ENCODE peak calls at places on chromosome 16, in four cellular contexts. One of them, this sample, is unnamed.

GRCh38 chr16:11497851-11498289 is 88.8 kb downstream of the LITAF start:
- DNase-seq in colonic mucosa: no peak
- DNase-seq in neural progenitor cell: peak
- DNase-seq in IMR-90: peak
- DNase-seq in this sample: no peak

GRCh38 chr16:86668136-86668535 is 89.8 kb downstream of the FOXL1 start:
- DNase-seq in IMR-90: peak
- DNase-seq in colonic mucosa: no peak
- DNase-seq in neural progenitor cell: no peak
- DNase-seq in this sample: no peak

GRCh38 chr16:27174007-27174406 is 29.3 kb upstream of the KDM8 start:
- DNase-seq in colonic mucosa: no peak
- DNase-seq in IMR-90: no peak
- DNase-seq in neural progenitor cell: no peak
- DNase-seq in this sample: no peak

GRCh38 chr16:15950167-15950854 is 895 bp downstream of the ABCC1 start:
- DNase-seq in IMR-90: peak
- DNase-seq in colonic mucosa: peak
- DNase-seq in neural progenitor cell: peak
- DNase-seq in this sample: no peak

GRCh38 chr16:57688987-57689771 is 5.4 kb upstream of the DRC7 start:
- DNase-seq in IMR-90: no peak
- DNase-seq in neural progenitor cell: no peak
- DNase-seq in colonic mucosa: no peak
- DNase-seq in this sample: no peak

GRCh38 chr16:72884037-72884436 is 163.9 kb downstream of the ZFHX3 start:
- DNase-seq in colonic mucosa: no peak
- DNase-seq in neural progenitor cell: no peak
- DNase-seq in IMR-90: peak
- DNase-seq in this sample: no peak

GRCh38 chr16:4273858-4274291 is 1.1 kb upstream of the TFAP4 start:
- DNase-seq in neural progenitor cell: peak
- DNase-seq in IMR-90: peak
- DNase-seq in colonic mucosa: peak
- DNase-seq in this sample: peak

GRCh38 chr16:75252946-75253911 is 1.8 kb upstream of the BCAR1 start:
- DNase-seq in neural progenitor cell: peak
- DNase-seq in IMR-90: peak
- DNase-seq in colonic mucosa: no peak
- DNase-seq in this sample: peak

GRCh38 chr16:88387177-88387576 is 4.4 kb downstream of the ZNF469 start:
- DNase-seq in IMR-90: peak
- DNase-seq in colonic mucosa: no peak
- DNase-seq in neural progenitor cell: no peak
- DNase-seq in this sample: peak

GRCh38 chr16:51328708-51329107 is 177.6 kb upstream of the SALL1 start:
- DNase-seq in IMR-90: no peak
- DNase-seq in neural progenitor cell: no peak
- DNase-seq in colonic mucosa: no peak
- DNase-seq in this sample: no peak

GRCh38 chr16:66194866-66195265 is 171.6 kb upstream of the CDH5 start:
- DNase-seq in IMR-90: no peak
- DNase-seq in colonic mucosa: no peak
- DNase-seq in neural progenitor cell: no peak
- DNase-seq in this sample: no peak

GRCh38 chr16:29830774-29831173 is 10.5 kb downstream of the MVP start:
- DNase-seq in IMR-90: no peak
- DNase-seq in neural progenitor cell: no peak
- DNase-seq in colonic mucosa: no peak
- DNase-seq in this sample: no peak

GRCh38 chr16:49890876-49891275 is 35.0 kb upstream of the ZNF423 start:
- DNase-seq in IMR-90: no peak
- DNase-seq in neural progenitor cell: peak
- DNase-seq in colonic mucosa: peak
- DNase-seq in this sample: no peak
- TF ChIP-seq CTCF in IMR-90: no peak
- TF ChIP-seq CTCF in neural progenitor cell: peak
- TF ChIP-seq CTCF in colonic mucosa: peak
- TF ChIP-seq CTCF in this sample: no peak

DNA sequence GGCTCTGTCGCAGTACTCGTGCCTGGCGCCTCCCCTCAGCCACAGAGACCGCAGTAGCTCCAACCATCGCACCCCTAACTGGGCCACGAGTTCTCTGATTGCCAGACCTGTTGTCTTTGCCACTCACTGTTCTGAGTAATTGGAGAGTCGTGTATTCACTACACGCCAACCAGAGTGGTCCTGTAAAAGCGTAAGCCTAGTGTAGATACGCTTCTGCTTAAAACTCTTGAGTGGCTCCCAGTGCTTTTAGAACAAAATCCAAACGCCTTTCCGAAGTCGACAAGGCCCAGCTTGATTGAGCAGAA is 449 bp downstream of the PRMT7 start:
- DNase-seq in colonic mucosa: no peak
- DNase-seq in IMR-90: peak
- DNase-seq in neural progenitor cell: no peak
- DNase-seq in this sample: no peak
- H3K9ac ChIP-seq in colonic mucosa: peak
- H3K9ac ChIP-seq in IMR-90: peak
- H3K9ac ChIP-seq in neural progenitor cell: peak
- H3K9ac ChIP-seq in this sample: peak

GRCh38 chr16:352547-353403 is at the start of gene AXIN1:
- DNase-seq in neural progenitor cell: peak
- DNase-seq in colonic mucosa: peak
- DNase-seq in IMR-90: peak
- DNase-seq in this sample: peak
- TF ChIP-seq CTCF in neural progenitor cell: peak
- TF ChIP-seq CTCF in colonic mucosa: no peak
- TF ChIP-seq CTCF in IMR-90: peak
- TF ChIP-seq CTCF in this sample: peak

DNA sequence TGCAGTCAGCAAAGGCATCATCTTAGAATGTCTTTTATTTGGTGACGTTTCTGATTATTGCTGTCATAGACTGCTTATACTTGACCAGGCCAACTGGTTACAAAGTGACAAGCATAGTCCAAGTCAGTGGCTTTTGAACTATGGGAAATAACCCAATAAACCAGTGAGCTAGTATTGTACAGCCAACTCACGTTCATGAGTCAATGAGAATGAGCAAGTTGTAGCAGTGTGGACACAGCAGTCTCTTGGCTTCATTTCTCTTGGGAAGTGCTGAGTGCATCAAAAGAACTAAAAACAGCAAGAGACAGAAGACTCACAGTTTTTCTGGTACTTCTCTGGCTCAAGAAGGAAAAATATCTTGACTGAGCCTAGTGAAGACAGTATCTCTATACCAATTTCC is 36.9 kb upstream of the CRISPLD2 start:
- DNase-seq in IMR-90: no peak
- DNase-seq in neural progenitor cell: no peak
- DNase-seq in colonic mucosa: no peak
- DNase-seq in this sample: no peak
- H3K9ac ChIP-seq in IMR-90: no peak
- H3K9ac ChIP-seq in neural progenitor cell: no peak
- H3K9ac ChIP-seq in colonic mucosa: no peak
- H3K9ac ChIP-seq in this sample: no peak

GRCh38 chr16:35298460-35299243 is 1839.2 kb downstream of the TP53TG3F start:
- DNase-seq in colonic mucosa: no peak
- DNase-seq in IMR-90: no peak
- DNase-seq in neural progenitor cell: no peak
- DNase-seq in this sample: no peak

GRCh38 chr16:35305476-35305875 is 1846.1 kb downstream of the TP53TG3F start:
- DNase-seq in colonic mucosa: no peak
- DNase-seq in IMR-90: no peak
- DNase-seq in neural progenitor cell: no peak
- DNase-seq in this sample: no peak

GRCh38 chr16:35306915-35307314 is 1847.5 kb downstream of the TP53TG3F start:
- DNase-seq in colonic mucosa: no peak
- DNase-seq in IMR-90: no peak
- DNase-seq in neural progenitor cell: no peak
- DNase-seq in this sample: no peak

GRCh38 chr16:35296962-35297653 is 1837.7 kb downstream of the TP53TG3F start:
- DNase-seq in neural progenitor cell: no peak
- DNase-seq in colonic mucosa: no peak
- DNase-seq in IMR-90: no peak
- DNase-seq in this sample: no peak

GRCh38 chr16:35302859-35303258 is 1843.4 kb downstream of the TP53TG3F start:
- DNase-seq in IMR-90: no peak
- DNase-seq in colonic mucosa: no peak
- DNase-seq in neural progenitor cell: no peak
- DNase-seq in this sample: no peak
- TF ChIP-seq CTCF in IMR-90: no peak
- TF ChIP-seq CTCF in colonic mucosa: no peak
- TF ChIP-seq CTCF in neural progenitor cell: no peak
- TF ChIP-seq CTCF in this sample: no peak

This sample was measured in kidney.